ENCODE peak calls at places on chromosomes 16 and 17, in ten cellular contexts. D, B, H, O, E, A, V, W, J and U are unnamed samples. For H3K9me2, the result is how much of the 10 kb centered on the place peaks cover.

GRCh38 chr16:85412911-85413520 is 200.1 kb upstream of the GSE1 start:
- DNase-seq in W (no peak), B (no peak), E (no peak), J (no peak), D (no peak), H (no peak), O (no peak), V (no peak), A (no peak), U (no peak)

GRCh38 chr16:74867281-74867849 is 92.7 kb upstream of the FA2H start:
- DNase-seq in D (no peak), V (no peak), E (no peak), H (no peak), B (no peak), O (no peak), A (no peak), J (no peak), W (no peak), U (no peak)

GRCh38 chr16:56653218-56653617 is 1.5 kb downstream of the MT1B start:
- DNase-seq in E (no peak), A (no peak), J (peak), H (no peak), O (peak), V (no peak), W (no peak), D (no peak), B (no peak), U (no peak)

GRCh38 chr17:62064029-62064790 is 868 bp downstream of the MED13 start:
- DNase-seq in V (no peak), E (peak), D (no peak), J (peak), W (peak), H (no peak), B (no peak), O (peak), A (peak), U (peak)

GRCh38 chr17:79483122-79483521 is 127.7 kb downstream of the RBFOX3 start:
- DNase-seq in H (no peak), A (no peak), D (no peak), J (no peak), W (no peak), O (no peak), E (no peak), B (no peak), V (peak), U (no peak)

GRCh38 chr17:16987830-16988601 is 16.1 kb upstream of the TNFRSF13B start:
- DNase-seq in V (peak), A (peak), O (peak), W (peak), D (no peak), B (peak), H (no peak), J (peak), E (peak), U (peak)

GRCh38 chr17:73091770-73092517 is 544 bp downstream of the SLC39A11 start:
- DNase-seq in A (peak), J (peak), B (peak), H (no peak), D (no peak), E (peak), W (no peak), V (peak), O (peak), U (peak)

GRCh38 chr16:81036751-81037350 is 1.2 kb downstream of the ATMIN start:
- DNase-seq in E (peak), B (peak), D (peak), A (no peak), O (peak), W (no peak), J (peak), V (no peak), H (no peak), U (peak)

GRCh38 chr16:89720520-89720858 is 209 bp downstream of the VPS9D1 start:
- DNase-seq in D (peak), B (peak), H (no peak), O (no peak), A (no peak), J (no peak), V (peak), E (peak), W (no peak), U (peak)

GRCh38 chr16:27315333-27316037 is 1.7 kb downstream of the IL4R start:
- DNase-seq in V (peak), O (peak), E (peak), H (peak), A (peak), W (no peak), B (peak), J (no peak), D (no peak), U (peak)

GRCh38 chr16:20612551-20613470 is 36.6 kb upstream of the ACSM2B start:
- DNase-seq in J (no peak), V (no peak), E (no peak), O (no peak), D (no peak), H (no peak), B (no peak), W (no peak), A (no peak), U (no peak)

GRCh38 chr16:53504161-53504663 is 1.2 kb upstream of the AKTIP start:
- DNase-seq in E (peak), D (peak), J (peak), A (no peak), O (peak), V (peak), H (no peak), W (peak), B (peak), U (no peak)

GRCh38 chr16:89446136-89446974 is 44.0 kb downstream of the ANKRD11 start:
- DNase-seq in V (no peak), J (no peak), W (no peak), A (no peak), E (no peak), B (no peak), O (no peak), D (no peak), H (no peak), U (no peak)

GRCh38 chr16:86869288-86870022 is 291.1 kb downstream of the FOXL1 start:
- DNase-seq in B (no peak), H (no peak), W (peak), A (no peak), V (no peak), O (no peak), D (no peak), J (no peak), E (no peak), U (no peak)

GRCh38 chr17:29590979-29591736 is 1.7 kb upstream of the GIT1 start:
- DNase-seq in J (peak), W (no peak), D (peak), V (peak), A (peak), H (peak), O (peak), E (peak), B (peak), U (no peak)

GRCh38 chr17:34311291-34311690 is 7.9 kb upstream of the CCL8 start:
- DNase-seq in B (no peak), E (no peak), O (no peak), J (no peak), A (no peak), W (no peak), H (no peak), D (no peak), V (no peak), U (no peak)

GRCh38 chr16:58392215-58393137 is at the start of gene GINS3:
- DNase-seq in B (peak), E (peak), A (peak), D (peak), J (peak), V (peak), H (peak), W (peak), O (peak), U (peak)

GRCh38 chr17:38870259-38871165 is 654 bp downstream of the LASP1 start:
- DNase-seq in D (peak), H (no peak), J (peak), B (peak), A (peak), E (peak), O (peak), W (peak), V (peak), U (peak)

GRCh38 chr17:15981208-15981607 is 18.3 kb downstream of the ZSWIM7 start:
- DNase-seq in D (no peak), J (no peak), V (no peak), O (peak), H (no peak), B (no peak), W (no peak), A (peak), E (no peak), U (peak)

GRCh38 chr16:80875616-80876015 is 71.2 kb upstream of the CDYL2 start:
- DNase-seq in J (no peak), A (no peak), H (no peak), B (peak), O (no peak), V (no peak), E (no peak), W (no peak), D (no peak), U (no peak)

GRCh38 chr16:80526418-80527061 is 14.3 kb upstream of the DYNLRB2 start:
- DNase-seq in H (peak), J (peak), A (no peak), E (peak), O (peak), B (peak), V (peak), D (peak), W (peak), U (peak)

GRCh38 chr16:69393898-69394849 is 8.4 kb upstream of the TERF2 start:
- DNase-seq in H (no peak), A (no peak), J (no peak), E (peak), O (no peak), B (no peak), W (no peak), D (no peak), V (no peak), U (peak)

GRCh38 chr16:75266738-75267630 is 15.6 kb upstream of the BCAR1 start:
- DNase-seq in E (no peak), A (no peak), B (no peak), W (no peak), V (no peak), O (no peak), J (no peak), D (peak), H (no peak), U (no peak)

GRCh38 chr16:66926171-66926570 is 836 bp upstream of the RRAD start:
- DNase-seq in V (no peak), O (no peak), J (no peak), A (no peak), H (no peak), W (no peak), E (peak), B (no peak), D (no peak), U (no peak)

GRCh38 chr17:19341641-19342610 is 20.6 kb downstream of the B9D1 start:
- DNase-seq in O (no peak), E (peak), D (peak), A (no peak), J (no peak), H (no peak), W (no peak), V (peak), B (no peak), U (no peak)

GRCh38 chr16:56617212-56618085 is 8.1 kb upstream of the MT1E start:
- DNase-seq in V (peak), B (peak), J (no peak), O (no peak), E (peak), A (no peak), H (no peak), W (no peak), D (no peak), U (no peak)

GRCh38 chr16:79703066-79703465 is 102.5 kb upstream of the MAF start:
- DNase-seq in D (no peak), J (no peak), E (no peak), B (no peak), W (no peak), O (no peak), A (no peak), V (no peak), H (no peak), U (no peak)

GRCh38 chr17:27455914-27456680 is at the start of gene KSR1:
- DNase-seq in D (peak), H (peak), W (peak), J (peak), A (peak), E (peak), V (peak), O (peak), B (peak), U (peak)

GRCh38 chr17:61361084-61361483 is 38.6 kb upstream of the TBX2 start:
- DNase-seq in O (no peak), J (no peak), E (peak), D (no peak), H (no peak), B (no peak), A (peak), V (no peak), W (no peak), U (peak)

GRCh38 chr17:48111937-48112241 is 4.3 kb downstream of the SNX11 start:
- DNase-seq in A (no peak), O (no peak), W (no peak), B (no peak), J (no peak), D (no peak), E (no peak), H (no peak), V (no peak), U (no peak)

GRCh38 chr17:17235212-17236174 is 1.5 kb downstream of the FLCN start:
- DNase-seq in A (no peak), E (peak), O (no peak), W (no peak), J (no peak), D (no peak), B (peak), V (no peak), H (no peak), U (peak)

GRCh38 chr17:67109111-67109510 is 64.8 kb downstream of the CACNG1 start:
- DNase-seq in B (no peak), V (no peak), O (no peak), D (no peak), A (no peak), H (no peak), J (no peak), W (no peak), E (no peak), U (no peak)

GRCh38 chr16:48408688-48409087 is 23.5 kb upstream of the SIAH1 start:
- DNase-seq in E (peak), A (no peak), O (no peak), V (no peak), B (no peak), H (no peak), W (no peak), D (no peak), J (peak), U (peak)

GRCh38 chr16:28985206-28985605 is 354 bp downstream of the LAT start:
- DNase-seq in H (no peak), B (no peak), A (no peak), J (no peak), E (no peak), W (no peak), V (no peak), O (no peak), D (no peak), U (no peak)

GRCh38 chr16:73071131-73071940 is 23.4 kb upstream of the ZFHX3 start:
- DNase-seq in E (peak), D (peak), J (no peak), A (no peak), O (no peak), W (no peak), H (no peak), V (peak), B (peak), U (peak)

GRCh38 chr16:86598607-86599318 is 20.4 kb downstream of the FOXL1 start:
- DNase-seq in V (no peak), W (no peak), A (no peak), B (no peak), J (no peak), D (no peak), O (no peak), H (no peak), E (peak), U (no peak)

GRCh38 chr17:12813680-12814079 is 24.4 kb downstream of the ARHGAP44 start:
- DNase-seq in D (no peak), B (no peak), V (no peak), H (no peak), O (no peak), A (no peak), W (no peak), E (no peak), J (no peak), U (no peak)

GRCh38 chr17:16417896-16418683 is 2.7 kb downstream of the TRPV2 start:
- DNase-seq in D (no peak), A (peak), H (no peak), E (peak), V (no peak), O (no peak), J (no peak), W (no peak), B (peak), U (peak)

GRCh38 chr17:35746956-35747355 is 6.1 kb downstream of the GAS2L2 start:
- DNase-seq in H (no peak), E (no peak), J (no peak), B (no peak), V (no peak), W (no peak), D (no peak), A (no peak), O (no peak), U (no peak)

GRCh38 chr17:31663576-31663975 is 195.5 kb downstream of the COPRS start:
- DNase-seq in W (no peak), O (no peak), H (peak), V (peak), A (no peak), B (no peak), D (no peak), E (peak), J (no peak), U (no peak)

GRCh38 chr17:31654936-31655335 is 204.1 kb downstream of the COPRS start:
- DNase-seq in W (no peak), V (no peak), B (no peak), H (no peak), J (no peak), A (peak), O (no peak), D (no peak), E (no peak), U (peak)

GRCh38 chr17:31653710-31654109 is 205.3 kb downstream of the COPRS start:
- DNase-seq in J (no peak), D (no peak), O (no peak), H (no peak), B (no peak), W (no peak), A (no peak), E (no peak), V (no peak), U (no peak)

GRCh38 chr17:31660684-31661083 is 198.4 kb downstream of the COPRS start:
- DNase-seq in E (no peak), B (no peak), J (no peak), D (no peak), V (no peak), W (no peak), H (no peak), O (no peak), A (no peak), U (no peak)

GRCh38 chr17:31657876-31658275 is 201.2 kb downstream of the COPRS start:
- DNase-seq in E (no peak), A (no peak), O (no peak), J (no peak), V (no peak), B (no peak), H (no peak), D (no peak), W (no peak), U (no peak)
- H3K9me2 ChIP-seq in E (under half), A (under half), O (under half), J (under half), V (under half), B (under half), H (under half), D (under half), W (under half), U (under half)

GRCh38 chr16:11330526-11331237 is 14.6 kb upstream of the RMI2 start:
- DNase-seq in H (no peak), W (no peak), A (no peak), E (no peak), O (no peak), B (no peak), V (no peak), D (no peak), J (peak), U (peak)

GRCh38 chr16:11334831-11335404 is 10.3 kb upstream of the RMI2 start:
- DNase-seq in E (no peak), V (no peak), D (no peak), O (no peak), H (no peak), B (no peak), W (no peak), J (peak), A (no peak), U (no peak)

GRCh38 chr16:11333696-11334095 is 11.6 kb upstream of the RMI2 start:
- DNase-seq in B (no peak), V (no peak), D (no peak), A (peak), H (no peak), O (no peak), J (no peak), E (peak), W (no peak), U (peak)

GRCh38 chr16:11331967-11332366 is 13.3 kb upstream of the RMI2 start:
- DNase-seq in B (no peak), E (no peak), J (peak), A (no peak), H (no peak), O (no peak), W (no peak), D (no peak), V (no peak), U (no peak)

GRCh38 chr16:11333010-11333409 is 12.2 kb upstream of the RMI2 start:
- DNase-seq in E (no peak), W (no peak), B (no peak), V (no peak), A (no peak), J (no peak), O (no peak), H (no peak), D (no peak), U (no peak)
- H3K9me2 ChIP-seq in E (under half), W (under half), B (under half), V (under half), A (under half), J (under half), O (under half), H (under half), D (under half), U (under half)

DNA sequence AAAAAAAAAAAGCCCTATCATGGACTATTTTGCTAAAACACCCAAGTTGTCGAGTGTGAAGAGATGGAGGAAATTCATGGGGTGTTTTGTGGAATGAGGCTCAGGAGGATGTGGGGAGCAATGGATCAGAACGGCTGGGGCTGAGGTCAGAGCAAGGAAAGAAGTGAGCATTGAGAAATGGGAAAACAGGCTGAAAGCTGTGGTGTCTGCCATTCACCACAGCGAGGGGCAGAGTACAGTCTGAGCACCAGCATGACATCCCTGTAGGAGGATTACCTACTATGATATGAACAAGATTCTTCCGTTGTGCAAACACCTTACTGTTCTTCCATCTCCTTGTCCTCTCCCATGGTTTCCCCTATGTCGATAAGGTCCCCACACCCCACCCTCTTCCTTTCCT is 193.1 kb downstream of the TMEM114 start:
- DNase-seq in O (no peak), J (no peak), H (no peak), W (no peak), B (no peak), A (no peak), V (no peak), E (no peak), D (no peak), U (no peak)
- H3K9me2 ChIP-seq in O (under half), J (under half), H (under half), W (under half), B (under half), A (under half), V (under half), E (under half), D (under half), U (under half)

GRCh38 chr16:16956376-16956775 is 514.4 kb downstream of the XYLT1 start:
- DNase-seq in H (no peak), V (no peak), E (no peak), O (no peak), B (no peak), J (no peak), D (no peak), W (no peak), A (no peak), U (no peak)

GRCh38 chr16:16966439-16966838 is 504.3 kb downstream of the XYLT1 start:
- DNase-seq in O (no peak), J (no peak), H (no peak), D (no peak), E (no peak), W (no peak), B (no peak), A (no peak), V (no peak), U (no peak)

GRCh38 chr16:16960785-16961184 is 510.0 kb downstream of the XYLT1 start:
- DNase-seq in O (no peak), E (no peak), A (no peak), J (no peak), H (no peak), B (no peak), D (no peak), V (peak), W (no peak), U (no peak)
- H3K9me2 ChIP-seq in O (under half), E (under half), A (under half), J (under half), H (under half), B (under half), D (under half), V (under half), W (under half), U (under half)

GRCh38 chr17:59619313-59620063 is at the start of gene CLTC:
- DNase-seq in H (peak), W (peak), V (peak), E (peak), B (peak), J (peak), D (peak), O (peak), A (peak), U (peak)

GRCh38 chr17:59618894-59619312 is 792 bp upstream of the CLTC start:
- DNase-seq in A (no peak), D (peak), V (peak), O (no peak), E (no peak), W (peak), J (no peak), B (peak), H (no peak), U (no peak)

GRCh38 chr17:59616253-59616920 is 3.3 kb upstream of the CLTC start:
- DNase-seq in O (no peak), H (no peak), B (no peak), A (no peak), V (no peak), J (no peak), D (no peak), E (no peak), W (no peak), U (no peak)

GRCh38 chr17:59620064-59620359 is 317 bp downstream of the CLTC start:
- DNase-seq in B (no peak), E (no peak), H (no peak), D (no peak), O (no peak), A (no peak), V (no peak), J (no peak), W (no peak), U (no peak)

GRCh38 chr17:59617141-59617757 is 2.4 kb upstream of the CLTC start:
- DNase-seq in O (no peak), H (no peak), E (no peak), V (no peak), B (peak), A (peak), W (peak), J (no peak), D (no peak), U (peak)
- H3K9me2 ChIP-seq in O (under half), H (under half), E (under half), V (under half), B (under half), A (under half), W (under half), J (under half), D (under half), U (under half)